ENCODE peak calls at places on chromosomes 1 and 21, in six cellular contexts. Q is neural progenitor cell, I is GM23338, F is SK-N-SH, G is PC-3, H is MM.1S. V is an unnamed sample. For H3K4me1 and H3F3A, the result is how much of the 10 kb centered on the place peaks cover.

GRCh38 chr1:232127190-232127589 is 500.6 kb downstream of the DISC1 start:
- DNase-seq in F (no peak), G (peak), I (no peak), Q (no peak), H (no peak), V (peak)

GRCh38 chr21:33951276-33952178 is 35.9 kb upstream of the ATP5PO start:
- DNase-seq in I (no peak), G (no peak), H (no peak), F (no peak), Q (no peak), V (peak)

GRCh38 chr1:239833709-239834108 is 258.0 kb upstream of the FMN2 start:
- DNase-seq in Q (peak), F (no peak), H (no peak), I (no peak), G (peak), V (no peak)

GRCh38 chr1:234989479-234990327 is 138.9 kb downstream of the TOMM20 start:
- DNase-seq in Q (no peak), H (no peak), I (no peak), F (no peak), G (no peak), V (no peak)

GRCh38 chr1:221839794-221840395 is 98.0 kb upstream of the DUSP10 start:
- DNase-seq in Q (no peak), H (peak), F (no peak), I (no peak), G (peak), V (peak)

GRCh38 chr21:37829043-37829442 is 87.2 kb downstream of the KCNJ6 start:
- DNase-seq in H (no peak), G (no peak), F (no peak), Q (no peak), I (no peak), V (no peak)

GRCh38 chr21:30116474-30116873 is 50.1 kb downstream of the CLDN17 start:
- DNase-seq in F (no peak), Q (no peak), I (no peak), H (no peak), G (no peak), V (no peak)

GRCh38 chr1:221712776-221713431 is 29.0 kb downstream of the DUSP10 start:
- DNase-seq in F (no peak), H (no peak), I (no peak), Q (no peak), G (peak), V (peak)

GRCh38 chr1:115980156-115980555 is 3.8 kb downstream of the SLC22A15 start:
- DNase-seq in I (no peak), H (no peak), F (no peak), Q (no peak), G (no peak), V (no peak)

GRCh38 chr1:90114521-90115141 is 119.7 kb downstream of the ZNF326 start:
- DNase-seq in Q (peak), G (peak), I (peak), F (peak), H (peak), V (peak)

GRCh38 chr1:236868625-236869467 is 73.8 kb downstream of the MTR start:
- DNase-seq in Q (peak), F (peak), H (peak), G (peak), I (peak), V (peak)

GRCh38 chr1:65717815-65718454 is 74.8 kb upstream of the PDE4B start:
- DNase-seq in G (peak), H (no peak), Q (no peak), F (no peak), I (peak), V (peak)

GRCh38 chr21:18244721-18245486 is at the start of gene CHODL:
- DNase-seq in I (peak), F (peak), H (no peak), Q (peak), G (no peak), V (no peak)

GRCh38 chr1:106049595-106049994 is 1006.9 kb upstream of the PRMT6 start:
- DNase-seq in G (peak), F (no peak), Q (no peak), I (no peak), H (no peak), V (no peak)

GRCh38 chr21:36478207-36478701 is 1.7 kb downstream of the CLDN14 start:
- DNase-seq in H (no peak), I (no peak), F (no peak), G (peak), Q (no peak), V (peak)

GRCh38 chr1:71086331-71086730 is 5.5 kb upstream of the ZRANB2 start:
- DNase-seq in F (no peak), H (no peak), G (peak), I (no peak), Q (no peak), V (peak)

GRCh38 chr21:34074283-34075098 is 1.1 kb downstream of the MRPS6 start:
- DNase-seq in H (no peak), Q (peak), I (peak), F (peak), G (peak), V (peak)

GRCh38 chr1:159067699-159068621 is 8.6 kb downstream of the AIM2 start:
- DNase-seq in F (no peak), Q (no peak), G (no peak), H (peak), I (no peak), V (no peak)

GRCh38 chr21:42632336-42632751 is 21.1 kb upstream of the PDE9A start:
- DNase-seq in H (no peak), Q (no peak), I (peak), G (no peak), F (no peak), V (no peak)

GRCh38 chr1:154157520-154158306 is 2.8 kb upstream of the NUP210L start:
- DNase-seq in G (no peak), Q (peak), F (no peak), I (no peak), H (no peak), V (peak)

GRCh38 chr1:28123461-28123961 is 35.1 kb upstream of the EYA3 start:
- DNase-seq in G (peak), Q (no peak), F (no peak), I (no peak), H (no peak), V (peak)

GRCh38 chr1:62398377-62398776 is 38.5 kb upstream of the USP1 start:
- DNase-seq in Q (no peak), G (peak), F (no peak), H (no peak), I (no peak), V (peak)

GRCh38 chr1:82829527-82829926 is 1028.8 kb downstream of the ADGRL2 start:
- DNase-seq in F (peak), H (no peak), G (no peak), Q (no peak), I (no peak), V (no peak)

GRCh38 chr1:78911956-78912880 is 94.3 kb downstream of the ADGRL4 start:
- DNase-seq in G (no peak), H (no peak), I (no peak), Q (no peak), F (no peak), V (peak)

GRCh38 chr1:18945401-18945849 is 11.1 kb downstream of the IFFO2 start:
- DNase-seq in F (no peak), I (peak), H (no peak), G (no peak), Q (peak), V (no peak)

GRCh38 chr1:84096121-84096635 is 47.9 kb upstream of the PRKACB start:
- DNase-seq in H (no peak), F (no peak), Q (no peak), I (no peak), G (no peak), V (no peak)

GRCh38 chr1:9849691-9850441 is 26.1 kb upstream of the CLSTN1 start:
- DNase-seq in F (no peak), I (peak), G (no peak), H (no peak), Q (no peak), V (no peak)

GRCh38 chr1:151459331-151460046 is at the start of gene POGZ:
- DNase-seq in F (peak), I (peak), H (peak), G (peak), Q (peak), V (peak)

GRCh38 chr1:31239653-31240241 is at the start of gene NKAIN1:
- DNase-seq in G (peak), I (peak), H (no peak), F (peak), Q (peak), V (peak)

GRCh38 chr1:118785246-118785645 is 202.9 kb downstream of the TBX15 start:
- DNase-seq in Q (peak), H (peak), G (peak), I (no peak), F (no peak), V (peak)

GRCh38 chr1:17274186-17275170 is 25.6 kb downstream of the PADI3 start:
- DNase-seq in G (peak), Q (peak), F (peak), H (no peak), I (peak), V (peak)

GRCh38 chr1:147613506-147613905 is 56.8 kb downstream of the ACP6 start:
- DNase-seq in F (no peak), G (no peak), H (no peak), I (no peak), Q (no peak), V (no peak)

GRCh38 chr1:24870551-24871195 is 59.4 kb downstream of the RUNX3 start:
- DNase-seq in H (no peak), G (no peak), F (peak), I (no peak), Q (no peak), V (no peak)

GRCh38 chr1:66364578-66365391 is 169.2 kb upstream of the SGIP1 start:
- DNase-seq in F (no peak), G (peak), H (no peak), Q (no peak), I (no peak), V (peak)

GRCh38 chr1:235646463-235646862 is 3.1 kb downstream of the GNG4 start:
- DNase-seq in Q (peak), I (no peak), H (no peak), G (no peak), F (peak), V (no peak)

DNA sequence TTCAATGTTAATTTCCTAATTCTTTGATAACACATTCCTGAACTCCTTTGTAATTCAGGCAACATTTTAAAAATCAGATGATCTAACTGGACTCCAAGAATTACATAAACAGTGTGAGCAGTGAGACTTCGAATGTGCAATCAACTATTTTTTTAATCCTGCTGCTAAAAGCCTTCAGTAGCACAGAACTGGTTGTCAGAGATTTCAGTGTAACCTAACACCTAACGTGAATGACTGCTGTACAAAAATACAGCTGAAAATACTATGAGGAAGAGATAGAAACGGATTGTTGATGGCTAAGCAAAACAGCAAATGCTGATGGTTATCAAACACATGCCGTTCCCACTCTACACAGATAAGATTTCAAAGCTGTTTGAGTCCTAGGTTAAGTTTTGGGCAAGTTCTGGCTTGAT is 46.1 kb downstream of the APP start:
- DNase-seq in I (no peak), G (no peak), H (no peak), F (no peak), Q (no peak), V (peak)
- H3K4me1 ChIP-seq in I (half or more), G (under half), H (under half), F (under half), Q (under half), V (under half)

DNA sequence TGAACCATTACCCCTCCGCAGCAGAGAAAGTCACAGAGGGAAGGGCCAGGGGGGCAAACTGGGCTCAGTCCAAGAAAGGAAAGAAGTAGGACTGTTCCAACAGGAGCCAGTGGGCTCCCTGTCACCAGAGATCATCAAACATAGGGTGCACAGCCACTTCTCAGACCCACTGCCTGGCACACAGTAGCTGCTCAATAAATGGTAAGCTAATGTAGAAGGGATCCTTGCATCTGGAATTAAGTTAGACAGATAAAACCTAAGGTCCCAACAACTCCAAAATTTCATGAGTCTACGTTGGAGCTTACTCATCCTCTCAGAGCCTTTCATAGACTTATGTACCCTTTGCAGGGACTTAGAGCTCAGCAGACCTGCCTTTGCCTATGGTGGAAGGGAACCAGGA is 3.5 kb downstream of the BLACAT1 start:
- DNase-seq in Q (no peak), F (no peak), I (no peak), G (no peak), H (no peak), V (no peak)
- H3K4me2 ChIP-seq in Q (peak), F (no peak), I (peak), G (no peak), H (no peak), V (no peak)

GRCh38 chr1:93964777-93965200 is 55.6 kb upstream of the GCLM start:
- DNase-seq in G (peak), Q (no peak), H (no peak), I (no peak), F (no peak), V (peak)
- H3F3A ChIP-seq in G (under half), Q (under half), H (under half), I (under half), F (under half), V (under half)

GRCh38 chr1:201537966-201538617 is 835 bp upstream of the NAV1 start:
- DNase-seq in Q (peak), G (peak), F (no peak), H (no peak), I (peak), V (peak)
- H3K4me1 ChIP-seq in Q (under half), G (under half), F (under half), H (under half), I (under half), V (half or more)

V was measured in GM23248.